ENCODE peak calls at places on chromosome 20, in four cellular contexts. I, T, C and H are unnamed samples.

GRCh38 chr20:32823078-32823477 is 3.3 kb downstream of the MAPRE1 start:
- DNase-seq in I (no peak), T (no peak), C (no peak), H (peak)

GRCh38 chr20:17571153-17571527 is 1.3 kb downstream of the DSTN start:
- DNase-seq in I (no peak), T (no peak), C (no peak), H (peak)

GRCh38 chr20:35305682-35306556 is 13.7 kb upstream of the FAM83C start:
- DNase-seq in I (no peak), T (no peak), C (peak), H (peak)

GRCh38 chr20:49853640-49854039 is 41.0 kb downstream of the SLC9A8 start:
- DNase-seq in I (peak), T (no peak), C (no peak), H (peak)

GRCh38 chr20:38229376-38230252 is 30.9 kb downstream of the KIAA1755 start:
- DNase-seq in I (peak), T (no peak), C (no peak), H (peak)

GRCh38 chr20:1827974-1828785 is 67.0 kb upstream of the SIRPA start:
- DNase-seq in I (peak), T (peak), C (peak), H (no peak)

GRCh38 chr20:4703281-4703676 is 18.4 kb upstream of the PRND start:
- DNase-seq in I (no peak), T (no peak), C (no peak), H (no peak)

GRCh38 chr20:46031701-46032254 is 2.8 kb downstream of the SLC12A5 start:
- DNase-seq in I (no peak), T (no peak), C (no peak), H (no peak)

GRCh38 chr20:45229264-45230056 is 8.3 kb downstream of the SEMG2 start:
- DNase-seq in I (no peak), T (peak), C (no peak), H (peak)

GRCh38 chr20:47146703-47147102 is 209.8 kb downstream of the ZMYND8 start:
- DNase-seq in I (no peak), T (no peak), C (no peak), H (peak)

GRCh38 chr20:41524980-41525613 is 93.1 kb downstream of the CHD6 start:
- DNase-seq in I (no peak), T (peak), C (no peak), H (peak)

GRCh38 chr20:43959079-43959919 is 44.6 kb downstream of the TOX2 start:
- DNase-seq in I (no peak), T (peak), C (no peak), H (peak)

GRCh38 chr20:23335521-23335920 is 15.1 kb upstream of the NXT1 start:
- DNase-seq in I (no peak), T (no peak), C (no peak), H (no peak)

GRCh38 chr20:16676895-16677294 is 52.9 kb upstream of the SNRPB2 start:
- DNase-seq in I (no peak), T (no peak), C (no peak), H (no peak)

GRCh38 chr20:1087311-1087710 is 31.1 kb upstream of the PSMF1 start:
- DNase-seq in I (no peak), T (no peak), C (no peak), H (no peak)

GRCh38 chr20:64161595-64162238 is 2.5 kb upstream of the MYT1 start:
- DNase-seq in I (peak), T (peak), C (peak), H (peak)

GRCh38 chr20:36063916-36064660 is 90.5 kb upstream of the EPB41L1 start:
- DNase-seq in I (no peak), T (no peak), C (no peak), H (no peak)

GRCh38 chr20:61924858-61925554 is 140.7 kb downstream of the TAF4 start:
- DNase-seq in I (no peak), T (no peak), C (no peak), H (no peak)
- TF ChIP-seq CTCF in I (no peak), T (no peak), C (no peak), H (no peak)

GRCh38 chr20:57392130-57392445 is 892 bp downstream of the RBM38 start:
- DNase-seq in I (no peak), T (no peak), C (peak), H (no peak)

GRCh38 chr20:57392512-57393271 is 1.5 kb downstream of the RBM38 start:
- DNase-seq in I (no peak), T (no peak), C (no peak), H (no peak)

GRCh38 chr20:57395111-57395959 is 4.1 kb downstream of the RBM38 start:
- DNase-seq in I (peak), T (no peak), C (no peak), H (no peak)

GRCh38 chr20:57394087-57395082 is 3.2 kb downstream of the RBM38 start:
- DNase-seq in I (no peak), T (no peak), C (no peak), H (no peak)

DNA sequence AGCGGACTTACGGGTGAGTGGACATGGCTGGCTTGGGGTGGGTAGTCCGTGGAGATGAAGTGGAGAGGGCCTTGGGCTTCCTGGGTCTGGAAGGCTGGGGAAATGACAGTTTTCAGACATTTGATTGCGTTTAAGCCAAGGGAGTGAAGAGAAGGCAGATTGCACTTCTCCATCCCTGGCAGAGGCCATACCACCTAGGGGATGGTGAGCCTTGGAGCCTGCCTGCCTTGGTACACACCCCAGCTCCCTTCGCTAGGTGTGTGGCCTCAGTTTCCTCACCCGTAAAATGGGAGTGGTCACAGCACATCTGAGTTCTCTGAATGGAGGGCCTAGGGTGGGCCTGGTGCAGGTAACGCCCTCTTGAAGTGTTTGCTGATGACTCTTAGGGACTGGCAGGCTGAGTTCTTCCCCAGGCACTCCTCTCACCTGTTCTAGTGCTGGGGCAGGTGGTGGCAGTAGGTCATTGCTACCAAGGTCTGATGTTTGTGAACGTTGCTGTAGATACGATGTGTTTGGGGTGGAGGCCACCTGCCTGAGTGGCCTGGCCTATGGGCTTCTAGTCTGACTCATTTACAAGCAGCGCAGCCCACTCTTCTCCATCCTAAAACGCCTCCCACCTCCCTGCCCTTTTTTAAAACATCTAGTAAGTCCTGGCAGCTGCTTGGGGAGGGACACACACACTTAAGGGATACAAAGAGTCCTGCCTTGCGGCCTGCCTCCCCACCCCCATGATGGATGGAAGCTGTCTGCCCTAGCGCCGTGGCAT is 2.3 kb downstream of the RBM38 start:
- DNase-seq in I (no peak), T (no peak), C (no peak), H (no peak)
- TF ChIP-seq CTCF in I (no peak), T (no peak), C (no peak), H (no peak)

GRCh38 chr20:13262302-13262650 is 41.2 kb downstream of the ISM1 start:
- DNase-seq in I (no peak), T (no peak), C (no peak), H (no peak)
- TF ChIP-seq CTCF in I (no peak), T (no peak), C (no peak), H (no peak)

DNA sequence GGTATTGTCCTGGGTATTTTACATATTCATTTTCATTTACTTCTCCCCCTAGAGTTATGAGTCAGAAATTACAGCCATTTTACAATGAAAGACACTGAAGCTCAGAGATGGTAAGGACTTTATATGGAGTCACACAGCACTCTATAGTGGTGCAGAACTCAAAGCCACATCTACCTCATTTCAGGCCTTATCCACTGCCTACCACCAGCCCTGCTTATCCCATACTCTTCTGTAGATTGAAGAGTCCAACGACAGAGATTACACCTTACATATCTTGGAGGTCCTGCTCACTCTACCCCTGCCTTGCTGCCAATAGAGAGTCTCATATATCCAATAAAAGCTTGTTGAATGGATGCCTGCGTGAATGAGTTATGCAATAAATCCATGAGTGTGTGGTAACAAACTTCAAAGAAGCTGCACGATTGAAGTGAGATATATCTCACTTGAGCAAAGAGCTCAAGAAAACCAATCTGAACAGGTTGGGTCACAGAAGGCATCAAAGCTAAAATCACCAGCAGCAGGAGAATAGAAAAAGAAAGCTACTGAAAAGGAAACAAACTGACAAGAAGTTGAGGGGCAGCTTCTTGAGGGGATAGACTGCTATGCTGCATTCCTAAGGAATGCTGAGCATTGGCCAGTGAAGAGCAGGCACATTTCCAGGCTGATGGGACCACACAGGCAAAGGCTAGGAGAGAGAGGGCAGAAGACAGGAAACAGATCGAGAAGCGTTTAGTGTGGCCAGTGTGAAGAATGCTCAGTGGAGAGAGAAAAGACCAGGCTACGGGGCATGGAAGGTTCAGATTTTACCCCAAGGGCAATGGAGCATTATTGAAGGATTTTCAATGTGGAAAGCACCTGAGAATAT is 585.6 kb downstream of the DHX35 start:
- DNase-seq in I (no peak), T (no peak), C (no peak), H (no peak)
- TF ChIP-seq CTCF in I (peak), T (no peak), C (no peak), H (no peak)

GRCh38 chr20:48660788-48661187 is 167.0 kb downstream of the PREX1 start:
- DNase-seq in I (no peak), T (no peak), C (no peak), H (no peak)

GRCh38 chr20:48659888-48660287 is 167.9 kb downstream of the PREX1 start:
- DNase-seq in I (no peak), T (peak), C (no peak), H (no peak)

GRCh38 chr20:48658505-48658904 is 169.3 kb downstream of the PREX1 start:
- DNase-seq in I (no peak), T (no peak), C (no peak), H (no peak)

GRCh38 chr20:48658198-48658476 is 169.7 kb downstream of the PREX1 start:
- DNase-seq in I (no peak), T (no peak), C (no peak), H (no peak)

DNA sequence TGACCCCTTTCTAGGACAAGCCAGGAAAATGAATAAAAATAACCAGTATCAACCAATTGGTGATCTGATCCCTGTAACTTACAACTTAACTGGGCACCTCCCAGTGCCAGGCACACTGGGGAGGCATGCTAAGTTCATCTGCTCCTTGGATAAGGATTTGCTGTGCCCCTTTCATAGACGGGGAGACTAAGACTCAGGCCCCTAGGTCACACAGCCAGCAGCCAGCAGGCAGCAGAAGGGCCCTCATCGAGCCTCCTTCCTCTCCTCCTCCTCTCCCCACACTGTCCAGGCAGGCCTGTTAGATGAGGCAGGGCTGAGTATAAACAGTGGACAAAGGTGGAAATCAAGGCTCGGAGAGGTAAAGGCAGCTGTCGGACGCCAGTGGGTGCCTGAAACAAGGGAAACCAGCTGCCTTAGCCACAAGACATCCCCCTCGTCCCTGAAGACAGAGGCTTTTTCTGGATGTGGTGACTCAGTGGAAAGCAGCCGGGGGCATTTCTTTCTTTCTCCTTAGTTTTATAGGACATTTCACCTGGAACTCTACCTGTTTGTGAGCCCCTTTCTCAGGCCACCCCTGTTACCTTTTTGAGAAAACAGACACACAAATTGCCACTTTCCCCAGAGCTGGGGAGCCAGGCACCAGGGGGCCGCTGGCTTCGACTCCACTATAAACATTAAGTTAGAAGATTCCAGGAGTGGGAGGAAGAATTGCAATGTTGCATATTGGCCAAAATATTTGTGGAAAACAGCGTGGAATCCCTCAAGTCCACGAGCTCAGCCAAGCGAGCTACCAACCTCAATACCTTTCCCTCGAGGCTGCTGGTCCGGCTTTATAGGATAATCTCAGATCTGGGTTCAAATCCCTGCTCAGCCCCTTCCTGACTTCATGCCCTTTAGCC is 166.0 kb downstream of the PREX1 start:
- DNase-seq in I (no peak), T (no peak), C (no peak), H (no peak)
- TF ChIP-seq CTCF in I (no peak), T (no peak), C (no peak), H (no peak)